ENCODE peak calls at places on chromosomes 7 and 10, in six cellular contexts. O is brain microvascular endothelial cell, A is NCI-H1694 treated with DMSO at 0.1 percent for 48 hours, X is progenitor cell of endocrine pancreas, R is heart right ventricle, L is HEK293T. G is an unnamed sample.

GRCh38 chr7:47638679-47639306 is 56.9 kb upstream of the TNS3 start:
- DNase-seq in A (no peak), L (no peak), R (no peak), O (no peak), X (no peak), G (no peak)

GRCh38 chr10:14833106-14833505 is 4.7 kb downstream of the CDNF start:
- DNase-seq in L (no peak), A (no peak), X (no peak), R (no peak), O (no peak), G (no peak)

GRCh38 chr10:50393784-50394183 is 142.5 kb upstream of the ASAH2 start:
- DNase-seq in A (no peak), R (no peak), X (no peak), L (no peak), O (peak; percentile 81), G (no peak)

GRCh38 chr7:150826061-150826849 is 25.7 kb downstream of the TMEM176A start:
- DNase-seq in A (no peak), O (no peak), R (peak; percentile 78), X (no peak), L (no peak), G (no peak)

GRCh38 chr7:96026606-96027005 is 254.3 kb downstream of the DYNC1I1 start:
- DNase-seq in X (no peak), L (no peak), O (no peak), R (no peak), A (no peak), G (no peak)

GRCh38 chr10:101079874-101080273 is 18.1 kb downstream of the KAZALD1 start:
- DNase-seq in O (no peak), R (no peak), X (no peak), A (peak; percentile 56), L (no peak), G (no peak)

GRCh38 chr7:39527951-39528350 is 38.3 kb upstream of the YAE1 start:
- DNase-seq in O (no peak), R (no peak), L (no peak), X (no peak), A (no peak), G (no peak)

GRCh38 chr10:12140038-12140437 is 10.6 kb downstream of the SEC61A2 start:
- DNase-seq in O (no peak), X (no peak), R (no peak), L (no peak), A (no peak), G (no peak)

GRCh38 chr10:122464158-122464510 is 2.8 kb downstream of the HTRA1 start:
- DNase-seq in R (no peak), O (no peak), L (no peak), A (no peak), X (no peak), G (no peak)

GRCh38 chr7:148912758-148913541 is 28.9 kb upstream of the EZH2 start:
- DNase-seq in X (no peak), L (no peak), R (no peak), A (no peak), O (no peak), G (no peak)

GRCh38 chr7:22885824-22886255 is 63.2 kb upstream of the TOMM7 start:
- DNase-seq in L (no peak), X (no peak), A (no peak), O (no peak), R (no peak), G (no peak)

GRCh38 chr7:135597181-135597925 is 39.6 kb downstream of the NUP205 start:
- DNase-seq in O (no peak), X (no peak), L (no peak), R (no peak), A (no peak), G (no peak)

GRCh38 chr7:25979605-25980004 is 172.4 kb upstream of the NFE2L3 start:
- DNase-seq in X (no peak), A (no peak), L (no peak), R (no peak), O (no peak), G (no peak)

GRCh38 chr7:113142385-113143119 is 24.2 kb upstream of the SMIM30 start:
- DNase-seq in O (no peak), X (no peak), R (no peak), A (no peak), L (no peak), G (no peak)

GRCh38 chr10:121450247-121450646 is 148.0 kb downstream of the FGFR2 start:
- DNase-seq in A (no peak), O (no peak), R (no peak), X (no peak), L (no peak), G (no peak)

GRCh38 chr7:104946338-104946737 is 67.7 kb upstream of the KMT2E start:
- DNase-seq in L (no peak), A (no peak), R (no peak), O (no peak), X (no peak), G (no peak)

GRCh38 chr7:28106316-28106957 is 74.2 kb downstream of the JAZF1 start:
- DNase-seq in R (peak; percentile 29), A (no peak), L (no peak), X (no peak), O (peak; percentile 36), G (no peak)